ENCODE peak calls at places on chromosomes 7 and 10, in nine cellular contexts. U, Y, X, L, V, H, F, Q and J are unnamed samples.

GRCh38 chr10:34585422-34586115 is 229.5 kb downstream of the PARD3 start:
- DNase-seq in U (no peak), Y (no peak), X (no peak), L (no peak), V (no peak), H (no peak), F (no peak), Q (no peak), J (no peak)

GRCh38 chr10:77037735-77038411 is 599.7 kb downstream of the KCNMA1 start:
- DNase-seq in U (no peak), Y (no peak), X (no peak), L (no peak), V (peak; percentile 31), H (no peak), F (no peak), Q (no peak), J (no peak)

GRCh38 chr7:2201128-2201527 is 31.6 kb downstream of the MAD1L1 start:
- DNase-seq in U (no peak), Y (peak; percentile 66), X (no peak), L (no peak), V (no peak), H (no peak), F (no peak), Q (no peak), J (no peak)

GRCh38 chr10:106571216-106571954 is 593.1 kb downstream of the SORCS1 start:
- DNase-seq in U (no peak), Y (no peak), X (peak; percentile 42), L (no peak), V (peak; percentile 75), H (no peak), F (peak; percentile 22), Q (peak; percentile 11), J (no peak)

GRCh38 chr10:73262105-73262730 is 9.8 kb upstream of the MRPS16 start:
- DNase-seq in U (no peak), Y (no peak), X (peak; percentile 96), L (peak; percentile 59), V (no peak), H (no peak), F (no peak), Q (no peak), J (no peak)

GRCh38 chr7:110856704-110857103 is 234.2 kb upstream of the LRRN3 start:
- DNase-seq in U (no peak), Y (no peak), X (peak; percentile 15), L (no peak), V (no peak), H (no peak), F (no peak), Q (no peak), J (no peak)

GRCh38 chr10:126041804-126042231 is 145.5 kb downstream of the FANK1 start:
- DNase-seq in U (peak; percentile 93), Y (peak; percentile 93), X (no peak), L (no peak), V (peak; percentile 48), H (peak; percentile 92), F (peak; percentile 61), Q (peak; percentile 81), J (peak; percentile 80)

GRCh38 chr10:117461766-117462423 is 80.7 kb upstream of the EMX2 start:
- DNase-seq in U (no peak), Y (no peak), X (peak; percentile 48), L (peak; percentile 12), V (no peak), H (peak; percentile 48), F (no peak), Q (no peak), J (no peak)

GRCh38 chr7:50783801-50784507 is 1.3 kb upstream of the GRB10 start:
- DNase-seq in U (no peak), Y (no peak), X (no peak), L (no peak), V (no peak), H (no peak), F (no peak), Q (no peak), J (no peak)

GRCh38 chr10:133393401-133394063 is 425 bp upstream of the MTG1 start:
- DNase-seq in U (no peak), Y (peak; percentile 20), X (no peak), L (no peak), V (no peak), H (no peak), F (no peak), Q (peak; percentile 97), J (no peak)

GRCh38 chr10:44576715-44577191 is 191.9 kb upstream of the CXCL12 start:
- DNase-seq in U (peak; percentile 16), Y (no peak), X (peak; percentile 57), L (no peak), V (peak; percentile 0), H (peak; percentile 30), F (no peak), Q (no peak), J (peak; percentile 46)

GRCh38 chr7:19982841-19983835 is 209.7 kb upstream of the TMEM196 start:
- DNase-seq in U (peak; percentile 25), Y (no peak), X (peak; percentile 41), L (no peak), V (no peak), H (peak; percentile 16), F (no peak), Q (peak; percentile 64), J (no peak)

GRCh38 chr7:3578399-3578798 is 277.3 kb downstream of the SDK1 start:
- DNase-seq in U (no peak), Y (no peak), X (no peak), L (no peak), V (no peak), H (no peak), F (no peak), Q (no peak), J (no peak)

GRCh38 chr10:33237736-33238624 is 96.5 kb downstream of the NRP1 start:
- DNase-seq in U (no peak), Y (no peak), X (peak; percentile 74), L (peak; percentile 77), V (no peak), H (no peak), F (no peak), Q (no peak), J (no peak)

GRCh38 chr10:22505923-22506685 is 160.8 kb downstream of the SPAG6 start:
- DNase-seq in U (no peak), Y (no peak), X (no peak), L (no peak), V (no peak), H (no peak), F (no peak), Q (no peak), J (no peak)